ENCODE peak calls at places on chromosome 14, in six cellular contexts. G is neuronal stem cell, I is IMR-90, F is H1, W is trophoblast cell, T is mesenchymal stem cell. M is an unnamed sample.

GRCh38 chr14:68730811-68731425 is 61.9 kb downstream of the ZFP36L1 start:
- DNase-seq in W (no peak), G (peak), I (no peak), F (peak), T (no peak), M (peak)

GRCh38 chr14:35420036-35420811 is 15.7 kb upstream of the NFKBIA start:
- DNase-seq in F (no peak), T (no peak), I (peak), W (no peak), G (no peak), M (no peak)

GRCh38 chr14:104395941-104396681 is 183.5 kb upstream of the C14orf180 start:
- DNase-seq in W (peak), I (no peak), T (no peak), F (no peak), G (no peak), M (no peak)

GRCh38 chr14:81625343-81625742 is 91.7 kb upstream of the SEL1L start:
- DNase-seq in I (no peak), F (no peak), G (peak), W (no peak), T (no peak), M (peak)

GRCh38 chr14:76391981-76392690 is 16.2 kb downstream of the ESRRB start:
- DNase-seq in G (no peak), F (no peak), I (no peak), T (no peak), W (no peak), M (no peak)

GRCh38 chr14:104210548-104211195 is 72.3 kb downstream of the KIF26A start:
- DNase-seq in F (no peak), G (no peak), I (no peak), W (no peak), T (no peak), M (no peak)

GRCh38 chr14:23182372-23183014 is 967 bp downstream of the SLC7A8 start:
- DNase-seq in T (no peak), F (peak), W (no peak), I (no peak), G (no peak), M (peak)

GRCh38 chr14:21109377-21110260 is 8.8 kb downstream of the TMEM253 start:
- DNase-seq in I (no peak), F (no peak), G (no peak), W (no peak), T (no peak), M (peak)

GRCh38 chr14:50311337-50311973 is 574 bp downstream of the L2HGDH start:
- DNase-seq in W (no peak), T (no peak), F (no peak), G (peak), I (no peak), M (peak)

GRCh38 chr14:59632381-59632780 is 55.8 kb upstream of the CCDC175 start:
- DNase-seq in F (peak), I (peak), G (peak), T (peak), W (peak), M (peak)

GRCh38 chr14:58167891-58168290 is 15.9 kb upstream of the ARMH4 start:
- DNase-seq in W (no peak), F (no peak), T (no peak), I (no peak), G (no peak), M (no peak)

GRCh38 chr14:103136388-103137271 is 13.4 kb downstream of the TNFAIP2 start:
- DNase-seq in I (peak), F (no peak), W (peak), G (no peak), T (peak), M (peak)

GRCh38 chr14:65815127-65815526 is 402.6 kb downstream of the FUT8 start:
- DNase-seq in W (no peak), G (no peak), F (no peak), I (no peak), T (no peak), M (no peak)

GRCh38 chr14:65819567-65819966 is 407.0 kb downstream of the FUT8 start:
- DNase-seq in T (no peak), I (no peak), W (no peak), F (no peak), G (no peak), M (no peak)

GRCh38 chr14:65821224-65821753 is 408.8 kb downstream of the FUT8 start:
- DNase-seq in W (no peak), G (no peak), F (no peak), I (no peak), T (no peak), M (no peak)

GRCh38 chr14:65813760-65814387 is 401.3 kb downstream of the FUT8 start:
- DNase-seq in G (no peak), I (no peak), W (no peak), F (no peak), T (no peak), M (peak)

DNA sequence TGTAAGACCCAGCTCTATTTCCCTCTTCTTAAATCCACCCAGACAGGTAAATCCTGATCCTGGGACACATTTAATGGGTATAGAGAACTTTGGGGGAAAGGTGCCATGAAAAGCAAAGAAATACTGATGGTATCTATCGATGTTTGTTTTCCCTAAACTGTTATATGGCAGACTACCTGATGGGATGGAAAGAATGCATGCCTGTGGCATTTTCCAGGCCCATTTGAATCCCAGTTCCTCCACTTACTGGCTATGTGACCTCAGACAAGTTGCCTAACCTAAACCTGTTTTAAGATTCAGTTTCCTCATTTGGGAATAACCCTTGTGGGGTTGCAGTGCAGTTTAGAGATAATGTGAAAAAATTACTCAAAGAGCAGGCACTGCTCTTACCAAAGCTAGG is 404.5 kb downstream of the FUT8 start:
- DNase-seq in W (peak), I (no peak), F (no peak), G (no peak), T (no peak), M (peak)
- H4K8ac ChIP-seq in W (no peak), I (no peak), F (no peak), G (no peak), T (no peak), M (no peak)

GRCh38 chr14:101845496-101845895 is 84.0 kb downstream of the PPP2R5C start:
- DNase-seq in W (no peak), I (no peak), T (no peak), G (no peak), F (no peak), M (no peak)
- H3K4me3 ChIP-seq in W (no peak), I (no peak), T (no peak), G (no peak), F (no peak), M (no peak)

DNA sequence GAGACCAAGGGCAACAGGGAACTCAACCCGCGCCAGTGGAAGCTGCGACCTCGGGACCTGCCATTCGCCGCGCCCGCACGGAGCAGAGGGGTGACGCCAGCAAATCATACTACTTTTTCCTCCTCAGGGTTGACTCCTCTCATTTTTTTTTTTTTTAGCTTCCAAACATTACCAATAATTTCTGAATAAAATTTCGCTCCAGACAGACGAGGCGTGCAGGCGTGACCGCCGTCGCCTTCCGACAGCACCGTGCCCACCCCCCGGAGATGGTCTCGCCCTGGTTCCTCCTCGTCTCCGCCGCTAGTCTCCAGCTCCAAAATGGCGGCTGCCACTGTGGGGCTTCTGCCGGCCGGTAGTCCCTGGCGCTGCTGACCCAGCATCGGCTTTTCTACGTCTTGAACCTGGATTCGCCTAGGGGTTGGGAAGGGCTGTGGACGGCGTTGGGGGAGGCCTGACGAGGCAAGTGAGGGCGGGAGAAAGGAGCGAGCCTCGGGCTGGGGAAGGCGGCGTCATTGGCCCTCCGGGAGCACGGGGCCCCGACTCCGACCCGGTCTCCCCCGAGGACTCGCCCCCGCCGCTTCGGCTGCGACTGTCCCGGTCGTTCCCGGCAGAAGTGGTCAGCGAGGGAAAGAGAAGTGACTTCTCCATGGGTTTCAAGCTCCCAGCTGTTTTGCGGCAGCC is at the start of the genes CPSF2 and NDUFB1:
- DNase-seq in I (peak), T (peak), G (peak), F (peak), W (peak), M (peak)
- H4K8ac ChIP-seq in I (peak), T (peak), G (no peak), F (peak), W (peak), M (peak)

DNA sequence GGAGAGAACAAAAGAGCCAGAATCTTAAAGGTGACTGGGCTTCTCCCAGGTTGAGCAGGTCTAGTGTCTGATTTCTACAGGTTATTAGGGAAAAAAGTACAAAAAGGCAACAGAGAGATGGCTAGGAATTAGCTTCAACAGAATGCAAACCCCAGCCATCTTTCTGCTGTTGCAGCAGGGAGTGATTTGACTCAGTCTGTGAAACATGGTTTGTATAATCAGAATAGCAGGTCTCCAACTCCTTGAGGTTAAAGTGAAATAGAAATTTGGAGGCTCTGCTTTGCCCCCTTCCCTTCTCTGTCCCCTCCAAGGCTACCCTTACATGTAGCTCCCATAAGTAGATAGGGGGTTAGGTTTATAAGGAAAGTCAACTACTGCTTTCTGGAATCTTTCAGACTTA is 105.8 kb downstream of the AKAP6 start:
- DNase-seq in W (no peak), I (no peak), T (no peak), G (no peak), F (no peak), M (no peak)
- H3K4me3 ChIP-seq in W (no peak), I (no peak), T (no peak), G (no peak), F (no peak), M (no peak)

M was measured in mesendoderm.